ENCODE peak calls at places on chromosomes 4 and X, in five cellular contexts. U, T, G, Q and R are unnamed samples.

GRCh38 chrX:20680998-20681397 is 414.3 kb upstream of the RPS6KA3 start:
- DNase-seq in U (no peak), T (no peak), G (no peak), Q (no peak), R (no peak)

GRCh38 chr4:8340721-8341680 is 71.4 kb downstream of the HTRA3 start:
- DNase-seq in U (peak; percentile 82), T (no peak), G (no peak), Q (no peak), R (peak; percentile 94)

GRCh38 chr4:152115794-152116193 is 355.0 kb upstream of the GATB start:
- DNase-seq in U (no peak), T (no peak), G (no peak), Q (no peak), R (no peak)

GRCh38 chr4:145878501-145879435 is 59.9 kb downstream of the ZNF827 start:
- DNase-seq in U (no peak), T (no peak), G (no peak), Q (no peak), R (no peak)

GRCh38 chrX:135015526-135016245 is 6.7 kb downstream of the RTL8B start:
- DNase-seq in U (no peak), T (no peak), G (no peak), Q (no peak), R (no peak)

GRCh38 chrX:132833373-132833772 is 125.1 kb downstream of the HS6ST2 start:
- DNase-seq in U (no peak), T (no peak), G (no peak), Q (no peak), R (no peak)

GRCh38 chrX:103817502-103817901 is 14.6 kb downstream of the RAB9B start:
- DNase-seq in U (no peak), T (no peak), G (no peak), Q (peak; percentile 80), R (no peak)

GRCh38 chrX:97525981-97526380 is 642.3 kb downstream of the RPA4 start:
- DNase-seq in U (no peak), T (no peak), G (no peak), Q (no peak), R (no peak)

GRCh38 chrX:1185556-1185955 is 26.9 kb downstream of the CRLF2 start:
- DNase-seq in U (no peak), T (no peak), G (peak; percentile 3), Q (no peak), R (no peak)

GRCh38 chr4:21507439-21507838 is 441.1 kb downstream of the KCNIP4 start:
- DNase-seq in U (no peak), T (no peak), G (no peak), Q (no peak), R (no peak)

GRCh38 chrX:8191022-8191421 is 20.0 kb upstream of the VCX2 start:
- DNase-seq in U (no peak), T (no peak), G (no peak), Q (no peak), R (no peak)

GRCh38 chrX:106935175-106935574 is 15.0 kb downstream of the CLDN2 start:
- DNase-seq in U (no peak), T (no peak), G (no peak), Q (no peak), R (no peak)

GRCh38 chrX:131816551-131817136 is 206.5 kb upstream of the STK26 start:
- DNase-seq in U (peak; percentile 83), T (no peak), G (no peak), Q (no peak), R (no peak)

GRCh38 chrX:50881028-50881427 is 29.5 kb upstream of the BMP15 start:
- DNase-seq in U (no peak), T (no peak), G (no peak), Q (no peak), R (no peak)

GRCh38 chrX:129813662-129814061 is 30.0 kb downstream of the ZDHHC9 start:
- DNase-seq in U (no peak), T (no peak), G (no peak), Q (no peak), R (no peak)

GRCh38 chrX:121782976-121783375 is 735.6 kb downstream of the GLUD2 start:
- DNase-seq in U (no peak), T (no peak), G (no peak), Q (no peak), R (no peak)

GRCh38 chr4:31518796-31519250 is 798.7 kb downstream of the PCDH7 start:
- DNase-seq in U (no peak), T (no peak), G (no peak), Q (no peak), R (no peak)

GRCh38 chrX:146243071-146243470 is 425.4 kb downstream of the SLITRK2 start:
- DNase-seq in U (no peak), T (no peak), G (no peak), Q (no peak), R (no peak)

GRCh38 chr4:40254961-40255721 is 58.3 kb downstream of the RHOH start:
- DNase-seq in U (no peak), T (no peak), G (no peak), Q (no peak), R (no peak)

GRCh38 chrX:104864296-104864695 is 298.3 kb downstream of the IL1RAPL2 start:
- DNase-seq in U (no peak), T (no peak), G (no peak), Q (no peak), R (no peak)

GRCh38 chr4:95107635-95108034 is 349.9 kb downstream of the BMPR1B start:
- DNase-seq in U (no peak), T (no peak), G (no peak), Q (no peak), R (peak; percentile 33)

GRCh38 chr4:99436462-99436861 is 1.3 kb upstream of the ADH7 start:
- DNase-seq in U (no peak), T (no peak), G (no peak), Q (no peak), R (no peak)

GRCh38 chrX:72348247-72348979 is 42.7 kb upstream of the CITED1 start:
- DNase-seq in U (no peak), T (no peak), G (no peak), Q (no peak), R (no peak)

GRCh38 chrX:138791551-138791950 is 80.0 kb upstream of the FGF13 start:
- DNase-seq in U (no peak), T (no peak), G (no peak), Q (no peak), R (no peak)

GRCh38 chrX:129540725-129541184 is 696 bp downstream of the OCRL start:
- DNase-seq in U (peak; percentile 40), T (no peak), G (peak; percentile 33), Q (no peak), R (no peak)

GRCh38 chr4:139014391-139015268 is 951 bp upstream of the NOCT start:
- DNase-seq in U (no peak), T (no peak), G (no peak), Q (no peak), R (no peak)